ENCODE peak calls at places on chromosomes 13 and 19, in nine cellular contexts. One of them, this sample, is unnamed.

GRCh38 chr19:38559428-38560401 is 58.0 kb downstream of the MAP4K1 start:
- DNase-seq in foreskin keratinocyte: peak; percentile 99
- DNase-seq in frontal cortex: no peak
- DNase-seq in endothelial cell of umbilical vein: no peak
- DNase-seq in NCI-H524 treated with DMSO at 0.1 percent for 48 hours: no peak
- DNase-seq in NCI-H1092: no peak
- DNase-seq in H54: no peak
- DNase-seq in stimulated activated naive CD4-positive, alpha-beta T cell: no peak
- DNase-seq in stimulated activated CD4-positive, alpha-beta T cell treated with anti-CD3 and anti-CD28 coated beads, Interleukin-1b, Interleukin-23, amount 100 ng/mL, for 1 hour: no peak
- DNase-seq in this sample: no peak

GRCh38 chr13:43107780-43108179 is 84.4 kb downstream of the DNAJC15 start:
- DNase-seq in foreskin keratinocyte: no peak
- DNase-seq in frontal cortex: no peak
- DNase-seq in endothelial cell of umbilical vein: no peak
- DNase-seq in NCI-H524 treated with DMSO at 0.1 percent for 48 hours: no peak
- DNase-seq in NCI-H1092: no peak
- DNase-seq in H54: no peak
- DNase-seq in stimulated activated naive CD4-positive, alpha-beta T cell: no peak
- DNase-seq in stimulated activated CD4-positive, alpha-beta T cell treated with anti-CD3 and anti-CD28 coated beads, Interleukin-1b, Interleukin-23, amount 100 ng/mL, for 1 hour: no peak
- DNase-seq in this sample: no peak

GRCh38 chr19:38019427-38019724 is 112.4 kb downstream of the SIPA1L3 start:
- DNase-seq in foreskin keratinocyte: no peak
- DNase-seq in frontal cortex: no peak
- DNase-seq in endothelial cell of umbilical vein: no peak
- DNase-seq in NCI-H524 treated with DMSO at 0.1 percent for 48 hours: no peak
- DNase-seq in NCI-H1092: no peak
- DNase-seq in H54: no peak
- DNase-seq in stimulated activated naive CD4-positive, alpha-beta T cell: no peak
- DNase-seq in stimulated activated CD4-positive, alpha-beta T cell treated with anti-CD3 and anti-CD28 coated beads, Interleukin-1b, Interleukin-23, amount 100 ng/mL, for 1 hour: no peak
- DNase-seq in this sample: no peak

GRCh38 chr13:33213024-33213795 is 72.3 kb downstream of the STARD13 start:
- DNase-seq in foreskin keratinocyte: peak; percentile 93
- DNase-seq in frontal cortex: no peak
- DNase-seq in endothelial cell of umbilical vein: no peak
- DNase-seq in NCI-H524 treated with DMSO at 0.1 percent for 48 hours: no peak
- DNase-seq in NCI-H1092: no peak
- DNase-seq in H54: no peak
- DNase-seq in stimulated activated naive CD4-positive, alpha-beta T cell: no peak
- DNase-seq in stimulated activated CD4-positive, alpha-beta T cell treated with anti-CD3 and anti-CD28 coated beads, Interleukin-1b, Interleukin-23, amount 100 ng/mL, for 1 hour: no peak
- DNase-seq in this sample: no peak

GRCh38 chr19:19213822-19214558 is 2.2 kb downstream of the NCAN start:
- DNase-seq in foreskin keratinocyte: no peak
- DNase-seq in frontal cortex: no peak
- DNase-seq in endothelial cell of umbilical vein: no peak
- DNase-seq in NCI-H524 treated with DMSO at 0.1 percent for 48 hours: no peak
- DNase-seq in NCI-H1092: no peak
- DNase-seq in H54: no peak
- DNase-seq in stimulated activated naive CD4-positive, alpha-beta T cell: no peak
- DNase-seq in stimulated activated CD4-positive, alpha-beta T cell treated with anti-CD3 and anti-CD28 coated beads, Interleukin-1b, Interleukin-23, amount 100 ng/mL, for 1 hour: no peak
- DNase-seq in this sample: no peak

GRCh38 chr19:16573296-16573695 is 1.1 kb upstream of the SLC35E1 start:
- DNase-seq in foreskin keratinocyte: no peak
- DNase-seq in frontal cortex: no peak
- DNase-seq in endothelial cell of umbilical vein: no peak
- DNase-seq in NCI-H524 treated with DMSO at 0.1 percent for 48 hours: no peak
- DNase-seq in NCI-H1092: no peak
- DNase-seq in H54: no peak
- DNase-seq in stimulated activated naive CD4-positive, alpha-beta T cell: no peak
- DNase-seq in stimulated activated CD4-positive, alpha-beta T cell treated with anti-CD3 and anti-CD28 coated beads, Interleukin-1b, Interleukin-23, amount 100 ng/mL, for 1 hour: no peak
- DNase-seq in this sample: no peak

GRCh38 chr19:15869109-15869555 is 28.7 kb downstream of the CYP4F2 start:
- DNase-seq in foreskin keratinocyte: peak; percentile 80
- DNase-seq in frontal cortex: peak; percentile 62
- DNase-seq in endothelial cell of umbilical vein: peak; percentile 24
- DNase-seq in NCI-H524 treated with DMSO at 0.1 percent for 48 hours: no peak
- DNase-seq in NCI-H1092: no peak
- DNase-seq in H54: peak; percentile 79
- DNase-seq in stimulated activated naive CD4-positive, alpha-beta T cell: peak; percentile 52
- DNase-seq in stimulated activated CD4-positive, alpha-beta T cell treated with anti-CD3 and anti-CD28 coated beads, Interleukin-1b, Interleukin-23, amount 100 ng/mL, for 1 hour: peak; percentile 4
- DNase-seq in this sample: peak; percentile 72

GRCh38 chr19:50300814-50301606 is 28.2 kb downstream of the KCNC3 start:
- DNase-seq in foreskin keratinocyte: peak; percentile 40
- DNase-seq in frontal cortex: no peak
- DNase-seq in endothelial cell of umbilical vein: peak; percentile 91
- DNase-seq in NCI-H524 treated with DMSO at 0.1 percent for 48 hours: no peak
- DNase-seq in NCI-H1092: no peak
- DNase-seq in H54: peak; percentile 85
- DNase-seq in stimulated activated naive CD4-positive, alpha-beta T cell: no peak
- DNase-seq in stimulated activated CD4-positive, alpha-beta T cell treated with anti-CD3 and anti-CD28 coated beads, Interleukin-1b, Interleukin-23, amount 100 ng/mL, for 1 hour: no peak
- DNase-seq in this sample: peak; percentile 39

GRCh38 chr13:28513745-28514144 is 18.8 kb upstream of the FLT1 start:
- DNase-seq in foreskin keratinocyte: no peak
- DNase-seq in frontal cortex: no peak
- DNase-seq in endothelial cell of umbilical vein: no peak
- DNase-seq in NCI-H524 treated with DMSO at 0.1 percent for 48 hours: no peak
- DNase-seq in NCI-H1092: no peak
- DNase-seq in H54: no peak
- DNase-seq in stimulated activated naive CD4-positive, alpha-beta T cell: no peak
- DNase-seq in stimulated activated CD4-positive, alpha-beta T cell treated with anti-CD3 and anti-CD28 coated beads, Interleukin-1b, Interleukin-23, amount 100 ng/mL, for 1 hour: no peak
- DNase-seq in this sample: no peak

GRCh38 chr19:3995619-3996018 is 10.4 kb upstream of the EEF2 start:
- DNase-seq in foreskin keratinocyte: no peak
- DNase-seq in frontal cortex: no peak
- DNase-seq in endothelial cell of umbilical vein: no peak
- DNase-seq in NCI-H524 treated with DMSO at 0.1 percent for 48 hours: no peak
- DNase-seq in NCI-H1092: no peak
- DNase-seq in H54: no peak
- DNase-seq in stimulated activated naive CD4-positive, alpha-beta T cell: no peak
- DNase-seq in stimulated activated CD4-positive, alpha-beta T cell treated with anti-CD3 and anti-CD28 coated beads, Interleukin-1b, Interleukin-23, amount 100 ng/mL, for 1 hour: no peak
- DNase-seq in this sample: no peak